ENCODE peak calls at places on chromosome 4, in ten cellular contexts. B, V, A, M, U, Y, K, Q, O and C are unnamed samples.

GRCh38 chr4:6991771-6992557 is 51.2 kb upstream of the TADA2B start:
- DNase-seq in B (no peak), V (no peak), A (peak), M (peak), U (peak), Y (no peak), K (no peak), Q (peak), O (peak), C (no peak)

GRCh38 chr4:55173580-55173979 is 48.2 kb upstream of the KDR start:
- DNase-seq in B (no peak), V (no peak), A (no peak), M (no peak), U (peak), Y (no peak), K (no peak), Q (peak), O (peak), C (no peak)

GRCh38 chr4:37628977-37629609 is 57.1 kb downstream of the RELL1 start:
- DNase-seq in B (no peak), V (peak), A (no peak), M (peak), U (peak), Y (no peak), K (no peak), Q (peak), O (peak), C (no peak)

GRCh38 chr4:18508801-18509200 is 487.2 kb upstream of the LCORL start:
- DNase-seq in B (no peak), V (no peak), A (no peak), M (no peak), U (no peak), Y (no peak), K (no peak), Q (no peak), O (no peak), C (no peak)

GRCh38 chr4:129565214-129565613 is 469.3 kb downstream of the C4orf33 start:
- DNase-seq in B (no peak), V (no peak), A (no peak), M (no peak), U (no peak), Y (no peak), K (no peak), Q (no peak), O (no peak), C (no peak)

GRCh38 chr4:54625391-54625790 is 32.4 kb upstream of the KIT start:
- DNase-seq in B (no peak), V (no peak), A (no peak), M (no peak), U (no peak), Y (no peak), K (no peak), Q (peak), O (no peak), C (no peak)

GRCh38 chr4:48047896-48048295 is 31.3 kb downstream of the NIPAL1 start:
- DNase-seq in B (no peak), V (no peak), A (no peak), M (peak), U (no peak), Y (peak), K (peak), Q (no peak), O (no peak), C (no peak)

GRCh38 chr4:24433515-24434192 is 150.7 kb downstream of the DHX15 start:
- DNase-seq in B (no peak), V (peak), A (peak), M (no peak), U (no peak), Y (no peak), K (no peak), Q (no peak), O (no peak), C (no peak)

GRCh38 chr4:173411106-173411703 is 12.3 kb upstream of the SCRG1 start:
- DNase-seq in B (no peak), V (no peak), A (no peak), M (no peak), U (no peak), Y (no peak), K (no peak), Q (peak), O (no peak), C (no peak)

GRCh38 chr4:128879971-128880370 is 70.5 kb downstream of the JADE1 start:
- DNase-seq in B (no peak), V (no peak), A (no peak), M (no peak), U (no peak), Y (no peak), K (no peak), Q (no peak), O (no peak), C (no peak)

GRCh38 chr4:85084371-85085170 is 118.1 kb upstream of the WDFY3 start:
- DNase-seq in B (no peak), V (no peak), A (peak), M (no peak), U (peak), Y (no peak), K (peak), Q (peak), O (peak), C (no peak)

GRCh38 chr4:83276299-83277040 is 8.1 kb downstream of the COQ2 start:
- DNase-seq in B (no peak), V (no peak), A (no peak), M (no peak), U (peak), Y (no peak), K (no peak), Q (no peak), O (no peak), C (no peak)

GRCh38 chr4:87227704-87228560 is 7.5 kb upstream of the KLHL8 start:
- DNase-seq in B (no peak), V (no peak), A (no peak), M (no peak), U (no peak), Y (no peak), K (no peak), Q (no peak), O (no peak), C (no peak)

GRCh38 chr4:158155656-158156356 is 17.0 kb downstream of the GASK1B start:
- DNase-seq in B (no peak), V (no peak), A (no peak), M (no peak), U (no peak), Y (peak), K (no peak), Q (no peak), O (peak), C (no peak)

GRCh38 chr4:84631573-84631972 is 48.6 kb downstream of the CDS1 start:
- DNase-seq in B (no peak), V (no peak), A (no peak), M (no peak), U (no peak), Y (no peak), K (no peak), Q (peak), O (peak), C (no peak)

GRCh38 chr4:21512351-21512750 is 436.2 kb downstream of the KCNIP4 start:
- DNase-seq in B (no peak), V (no peak), A (peak), M (no peak), U (peak), Y (no peak), K (peak), Q (peak), O (peak), C (no peak)

GRCh38 chr4:150402968-150403367 is 179.0 kb upstream of the MAB21L2 start:
- DNase-seq in B (no peak), V (no peak), A (no peak), M (peak), U (peak), Y (peak), K (peak), Q (no peak), O (peak), C (no peak)

GRCh38 chr4:86972997-86973396 is 38.2 kb downstream of the AFF1 start:
- DNase-seq in B (no peak), V (peak), A (peak), M (peak), U (no peak), Y (peak), K (no peak), Q (peak), O (no peak), C (no peak)

GRCh38 chr4:73621357-73621756 is 1.1 kb upstream of the RASSF6 start:
- DNase-seq in B (no peak), V (no peak), A (no peak), M (no peak), U (no peak), Y (no peak), K (no peak), Q (no peak), O (no peak), C (no peak)
- H3K27ac ChIP-seq in B (peak), V (no peak), A (no peak), M (peak), U (no peak), Y (peak), K (no peak), Q (no peak), O (no peak), C (no peak)

DNA sequence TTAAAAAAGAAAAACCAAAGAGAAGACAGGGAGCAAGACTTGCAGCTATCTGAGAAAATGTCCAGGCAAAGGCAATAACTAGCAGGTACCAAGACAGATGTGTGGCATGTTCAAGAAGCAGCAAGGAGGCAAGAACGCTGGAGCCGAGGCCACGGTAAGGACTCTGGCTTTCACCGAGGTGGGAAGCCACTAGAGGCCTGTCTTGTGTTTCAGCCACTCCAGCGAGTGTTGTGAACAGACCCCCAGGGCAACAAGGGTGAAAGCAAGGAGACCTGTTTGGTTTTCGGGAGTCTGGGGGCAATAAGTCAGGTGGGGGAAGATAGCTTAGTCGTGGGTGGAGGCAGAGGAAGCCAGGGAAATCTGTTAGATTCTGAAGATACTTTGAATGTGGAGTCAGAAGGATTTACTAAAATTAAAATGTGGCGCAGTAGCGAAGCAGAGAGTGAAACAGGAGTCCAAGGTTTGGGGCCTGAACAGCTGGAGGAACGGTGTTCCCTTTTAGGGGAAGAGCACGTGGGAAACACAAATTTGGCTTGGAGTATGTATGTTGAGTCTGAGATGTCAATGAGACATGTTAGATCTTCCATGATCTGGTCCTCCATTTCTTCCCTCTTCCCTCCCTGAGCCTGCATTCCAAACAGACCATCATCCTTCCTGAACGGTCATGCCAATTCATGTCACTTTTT is 3.1 kb downstream of the WDR1 start:
- DNase-seq in B (no peak), V (no peak), A (no peak), M (no peak), U (no peak), Y (no peak), K (no peak), Q (no peak), O (no peak), C (no peak)
- H3K27ac ChIP-seq in B (peak), V (peak), A (no peak), M (no peak), U (peak), Y (peak), K (no peak), Q (no peak), O (no peak), C (peak)

DNA sequence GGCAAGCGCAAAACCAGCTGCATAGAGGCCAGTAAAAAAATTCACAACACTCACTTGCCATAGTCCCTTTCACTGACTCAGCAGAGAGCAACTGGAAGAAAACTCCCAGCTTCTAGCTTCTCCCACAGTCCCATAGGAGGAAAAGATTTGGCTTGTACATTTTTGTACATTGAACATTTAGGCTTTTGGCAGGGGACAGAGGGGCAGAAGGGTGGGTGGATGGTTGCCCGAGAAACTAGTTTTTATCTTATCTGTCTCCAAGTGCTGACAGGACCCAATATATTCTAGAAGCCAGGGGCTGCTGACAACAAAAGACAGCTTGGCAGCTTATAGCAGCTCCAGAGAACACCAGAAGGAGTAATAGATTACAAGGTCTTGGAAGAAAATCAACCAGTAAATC is 124.7 kb downstream of the NDST3 start:
- DNase-seq in B (no peak), V (no peak), A (no peak), M (no peak), U (no peak), Y (no peak), K (no peak), Q (peak), O (peak), C (no peak)
- H3K27ac ChIP-seq in B (no peak), V (no peak), A (no peak), M (no peak), U (no peak), Y (no peak), K (no peak), Q (peak), O (no peak), C (no peak)

GRCh38 chr4:159312236-159312635 is 209.4 kb downstream of the RAPGEF2 start:
- DNase-seq in B (no peak), V (no peak), A (no peak), M (no peak), U (peak), Y (no peak), K (no peak), Q (no peak), O (peak), C (no peak)
- H3K27ac ChIP-seq in B (no peak), V (no peak), A (no peak), M (no peak), U (no peak), Y (no peak), K (no peak), Q (no peak), O (no peak), C (no peak)

DNA sequence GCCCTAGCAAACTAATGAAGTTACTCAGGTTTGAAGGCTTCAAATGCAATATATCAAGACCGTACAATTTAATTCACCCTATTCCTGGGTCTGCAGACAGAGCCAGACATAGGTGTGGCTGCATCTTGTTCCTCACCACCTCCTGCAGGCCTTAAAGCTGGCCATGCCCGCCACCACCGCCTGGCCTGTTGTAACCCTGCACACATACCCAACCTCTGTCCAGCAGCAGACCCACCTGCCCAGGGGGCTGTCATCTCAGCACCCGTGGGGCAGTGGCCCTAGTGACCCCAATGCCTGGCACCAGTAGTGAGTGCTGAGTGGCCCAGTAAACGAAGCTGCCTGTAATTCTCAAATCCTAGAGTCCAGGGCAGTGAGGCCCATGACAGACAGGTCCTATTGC is 40.7 kb downstream of the ZBTB49 start:
- DNase-seq in B (no peak), V (no peak), A (no peak), M (no peak), U (no peak), Y (no peak), K (no peak), Q (no peak), O (no peak), C (no peak)
- H3K27ac ChIP-seq in B (no peak), V (no peak), A (no peak), M (no peak), U (no peak), Y (no peak), K (no peak), Q (no peak), O (no peak), C (no peak)

GRCh38 chr4:1856920-1857699 is 1.2 kb upstream of the LETM1 start:
- DNase-seq in B (no peak), V (no peak), A (no peak), M (no peak), U (no peak), Y (peak), K (no peak), Q (peak), O (no peak), C (no peak)
- H3K27ac ChIP-seq in B (peak), V (peak), A (peak), M (peak), U (peak), Y (peak), K (no peak), Q (peak), O (peak), C (peak)